ENCODE peak calls at places on chromosomes 16 and 17, in six cellular contexts. U is stimulated activated naive CD8-positive, alpha-beta T cell treated with anti-CD3 and anti-CD28 coated beads, Interleukin-15, Interleukin-2, amounts not matched to agents 100 U/mL and 50 U/mL, for 24 hours; Z is GM12892; Y is WTC11; A is cardiac muscle cell; C is effector memory CD8-positive, alpha-beta T cell. R is an unnamed sample.

GRCh38 chr16:13333336-13333735 is 431.9 kb downstream of the SHISA9 start:
- DNase-seq in A (no peak), C (no peak), Z (no peak), U (no peak), Y (no peak), R (no peak)

GRCh38 chr17:64975318-64976087 is 56.2 kb upstream of the LRRC37A3 start:
- DNase-seq in Y (peak), U (peak), Z (peak), A (peak), C (peak), R (peak)

GRCh38 chr17:79581306-79581932 is 29.4 kb downstream of the RBFOX3 start:
- DNase-seq in C (no peak), A (no peak), Z (no peak), U (no peak), Y (no peak), R (no peak)

GRCh38 chr17:65092262-65092661 is 35.7 kb upstream of the GNA13 start:
- DNase-seq in U (no peak), Z (no peak), A (peak), Y (no peak), C (no peak), R (no peak)

GRCh38 chr17:61786088-61786487 is 77.2 kb downstream of the BRIP1 start:
- DNase-seq in Z (no peak), A (no peak), Y (no peak), C (no peak), U (no peak), R (no peak)

GRCh38 chr17:1039511-1040215 is 42.7 kb downstream of the TIMM22 start:
- DNase-seq in Z (no peak), A (peak), C (no peak), Y (no peak), U (no peak), R (no peak)

GRCh38 chr16:67268136-67268579 is 11.2 kb upstream of the PLEKHG4 start:
- DNase-seq in Y (no peak), C (no peak), A (peak), U (no peak), Z (no peak), R (no peak)

GRCh38 chr16:88338111-88338510 is 44.6 kb upstream of the ZNF469 start:
- DNase-seq in Z (no peak), Y (peak), U (no peak), A (no peak), C (no peak), R (no peak)

GRCh38 chr17:63246344-63246743 is 199.8 kb downstream of the CYB561 start:
- DNase-seq in C (no peak), A (peak), U (no peak), Y (no peak), Z (no peak), R (no peak)